ENCODE peak calls at places on chromosomes 4 and X, in seven cellular contexts. Z is H1, W is ovary, X is A549, Y is transverse colon, V is HepG2, P is K562. M is an unnamed sample.
A peak's percentile ranks its signal among the peaks of the same experiment; 100 is the strongest.

GRCh38 chr4:26330186-26330787 is 9.5 kb downstream of the RBPJ start:
- DNase-seq in Z (no peak), W (no peak), X (peak; percentile 55), Y (no peak), V (peak; percentile 64), P (peak; percentile 29), M (no peak)

GRCh38 chr4:126344472-126344871 is 1029.7 kb downstream of the FAT4 start:
- DNase-seq in Z (no peak), W (no peak), X (no peak), Y (no peak), V (no peak), P (no peak), M (no peak)

GRCh38 chr4:107866726-107867125 is 42.0 kb downstream of the SGMS2 start:
- DNase-seq in Z (no peak), W (no peak), X (no peak), Y (no peak), V (no peak), P (no peak), M (no peak)

GRCh38 chrX:8504451-8504850 is 39.8 kb downstream of the VCX3B start:
- DNase-seq in Z (no peak), W (no peak), X (peak; percentile 1), Y (no peak), V (no peak), P (no peak), M (no peak)

GRCh38 chrX:115030635-115031034 is 13.2 kb upstream of the IL13RA2 start:
- DNase-seq in Z (no peak), W (no peak), X (no peak), Y (peak; percentile 46), V (no peak), P (no peak), M (peak; percentile 27)

GRCh38 chr4:22091351-22091731 is 142.8 kb upstream of the KCNIP4 start:
- DNase-seq in Z (peak; percentile 7), W (no peak), X (no peak), Y (no peak), V (no peak), P (no peak), M (no peak)

GRCh38 chrX:12955882-12956703 is 18.8 kb upstream of the TMSB4X start:
- DNase-seq in Z (no peak), W (no peak), X (peak; percentile 50), Y (peak; percentile 69), V (peak; percentile 46), P (peak; percentile 42), M (peak; percentile 63)

GRCh38 chrX:109843963-109844751 is 111.1 kb upstream of the ACSL4 start:
- DNase-seq in Z (no peak), W (no peak), X (no peak), Y (no peak), V (no peak), P (no peak), M (no peak)

GRCh38 chrX:113539599-113540356 is 699.1 kb upstream of the AMOT start:
- DNase-seq in Z (no peak), W (no peak), X (no peak), Y (no peak), V (no peak), P (no peak), M (no peak)

GRCh38 chrX:123080065-123080464 is 104.0 kb upstream of the GRIA3 start:
- DNase-seq in Z (no peak), W (no peak), X (no peak), Y (no peak), V (no peak), P (no peak), M (no peak)

GRCh38 chr4:25523405-25523804 is 132.2 kb upstream of the SLC34A2 start:
- DNase-seq in Z (no peak), W (no peak), X (no peak), Y (no peak), V (peak; percentile 15), P (no peak), M (no peak)

GRCh38 chrX:105715746-105716145 is 106.6 kb upstream of the NRK start:
- DNase-seq in Z (no peak), W (no peak), X (no peak), Y (no peak), V (no peak), P (no peak), M (no peak)

GRCh38 chrX:63658920-63659319 is 126.1 kb downstream of the ARHGEF9 start:
- DNase-seq in Z (no peak), W (no peak), X (no peak), Y (no peak), V (no peak), P (no peak), M (no peak)

GRCh38 chr4:126907389-126907788 is 725.4 kb upstream of the INTU start:
- DNase-seq in Z (no peak), W (no peak), X (no peak), Y (no peak), V (no peak), P (no peak), M (no peak)

GRCh38 chr4:38860788-38861424 is 4.3 kb upstream of the TLR6 start:
- DNase-seq in Z (no peak), W (no peak), X (peak; percentile 70), Y (peak; percentile 67), V (peak; percentile 66), P (peak; percentile 76), M (peak; percentile 55)

GRCh38 chr4:2412534-2412884 is 5.9 kb downstream of the ZFYVE28 start:
- DNase-seq in Z (no peak), W (no peak), X (peak; percentile 50), Y (peak; percentile 83), V (no peak), P (no peak), M (peak; percentile 40)

GRCh38 chrX:110241816-110242215 is 76.1 kb downstream of the AMMECR1 start:
- DNase-seq in Z (no peak), W (peak; percentile 22), X (no peak), Y (peak; percentile 11), V (no peak), P (no peak), M (peak; percentile 64)

GRCh38 chr4:154711522-154711921 is 32.3 kb upstream of the LRAT start:
- DNase-seq in Z (no peak), W (no peak), X (no peak), Y (no peak), V (no peak), P (no peak), M (no peak)

GRCh38 chrX:6052111-6052745 is 176.4 kb downstream of the NLGN4X start:
- DNase-seq in Z (no peak), W (no peak), X (no peak), Y (no peak), V (no peak), P (no peak), M (no peak)

GRCh38 chrX:5681159-5681558 is 547.5 kb downstream of the NLGN4X start:
- DNase-seq in Z (no peak), W (no peak), X (no peak), Y (no peak), V (no peak), P (no peak), M (no peak)

GRCh38 chr4:39151120-39151713 is 31.1 kb upstream of the WDR19 start:
- DNase-seq in Z (no peak), W (no peak), X (no peak), Y (no peak), V (no peak), P (no peak), M (no peak)

DNA sequence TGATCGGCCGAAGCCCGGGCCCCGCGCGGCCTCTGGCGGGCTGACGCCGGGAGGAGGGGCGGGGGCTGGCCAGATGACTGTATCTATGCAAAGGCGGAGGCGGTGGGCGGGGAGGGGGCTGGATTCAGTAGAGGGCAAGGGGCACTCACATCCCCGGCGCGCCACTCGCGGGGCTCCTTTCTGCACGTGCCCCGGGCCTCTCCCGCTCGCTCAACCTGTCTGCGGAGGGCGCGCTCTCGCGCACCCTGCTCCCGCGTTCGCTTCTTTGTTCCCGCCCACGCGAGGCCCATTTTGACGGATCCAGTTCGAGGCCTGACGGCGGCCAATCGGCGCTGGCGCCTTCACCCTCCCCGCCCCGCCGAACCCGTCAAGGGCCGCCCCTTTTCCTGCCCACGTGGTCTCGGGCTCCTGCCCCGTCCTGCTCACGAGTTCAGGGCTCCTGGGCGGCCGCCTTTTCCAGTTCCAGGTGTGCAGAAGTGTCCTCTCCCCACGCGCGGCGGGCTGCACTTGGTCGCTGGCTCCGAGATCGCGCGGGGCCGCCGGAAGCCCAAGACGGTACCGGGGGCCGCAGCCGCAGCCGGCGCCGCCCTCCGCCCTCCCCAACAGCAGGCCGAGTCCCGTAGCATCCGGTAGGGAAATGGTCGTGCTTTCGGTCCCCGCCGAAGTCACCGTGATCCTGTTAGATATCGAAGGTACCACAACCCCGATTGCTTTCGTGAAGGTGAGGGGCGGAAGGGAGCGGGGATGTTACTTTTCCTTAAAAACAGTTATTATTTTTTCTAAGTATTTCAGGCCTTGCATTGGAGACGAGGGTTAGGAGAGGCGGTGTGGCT is at the start of the genes ENOPH1 and HNRNPDL:
- DNase-seq in Z (peak; percentile 92), W (peak; percentile 96), X (peak; percentile 95), Y (peak; percentile 96), V (peak; percentile 96), P (peak; percentile 93), M (peak; percentile 96)
- TF ChIP-seq CTCF in Z (no peak), W (no peak), X (no peak), Y (peak; percentile 36), V (peak; percentile 55), P (no peak), M (no peak)

DNA sequence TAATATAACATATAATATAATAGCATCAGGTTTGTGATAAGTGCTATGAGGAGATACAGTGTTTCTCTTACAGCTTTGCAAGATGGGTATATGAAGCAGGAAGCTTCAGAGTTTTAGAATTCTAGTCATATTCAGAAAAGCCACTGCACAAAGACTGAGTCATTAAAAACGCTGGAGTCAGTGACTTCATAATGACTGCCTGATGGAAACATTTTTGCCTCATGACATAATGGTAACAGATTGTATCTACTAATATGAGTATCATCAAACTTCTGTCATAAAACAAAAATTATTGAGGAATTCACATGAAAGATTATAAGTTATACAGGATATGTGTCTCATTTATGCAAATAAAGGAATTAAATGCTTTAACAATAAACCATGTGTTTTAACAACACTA is 46.8 kb downstream of the EPHA5 start:
- DNase-seq in Z (no peak), W (no peak), X (peak; percentile 13), Y (no peak), V (no peak), P (no peak), M (no peak)
- TF ChIP-seq EP300 in Z (no peak), W (no peak), X (no peak), Y (no peak), V (no peak), P (no peak), M (no peak)

GRCh38 chr4:5142726-5143125 is 91.4 kb downstream of the STK32B start:
- DNase-seq in Z (no peak), W (no peak), X (peak; percentile 58), Y (peak; percentile 21), V (peak; percentile 20), P (peak; percentile 33), M (peak; percentile 66)
- TF ChIP-seq CTCF in Z (peak; percentile 30), W (no peak), X (peak; percentile 51), Y (peak; percentile 14), V (peak; percentile 28), P (peak; percentile 51), M (peak; percentile 40)

DNA sequence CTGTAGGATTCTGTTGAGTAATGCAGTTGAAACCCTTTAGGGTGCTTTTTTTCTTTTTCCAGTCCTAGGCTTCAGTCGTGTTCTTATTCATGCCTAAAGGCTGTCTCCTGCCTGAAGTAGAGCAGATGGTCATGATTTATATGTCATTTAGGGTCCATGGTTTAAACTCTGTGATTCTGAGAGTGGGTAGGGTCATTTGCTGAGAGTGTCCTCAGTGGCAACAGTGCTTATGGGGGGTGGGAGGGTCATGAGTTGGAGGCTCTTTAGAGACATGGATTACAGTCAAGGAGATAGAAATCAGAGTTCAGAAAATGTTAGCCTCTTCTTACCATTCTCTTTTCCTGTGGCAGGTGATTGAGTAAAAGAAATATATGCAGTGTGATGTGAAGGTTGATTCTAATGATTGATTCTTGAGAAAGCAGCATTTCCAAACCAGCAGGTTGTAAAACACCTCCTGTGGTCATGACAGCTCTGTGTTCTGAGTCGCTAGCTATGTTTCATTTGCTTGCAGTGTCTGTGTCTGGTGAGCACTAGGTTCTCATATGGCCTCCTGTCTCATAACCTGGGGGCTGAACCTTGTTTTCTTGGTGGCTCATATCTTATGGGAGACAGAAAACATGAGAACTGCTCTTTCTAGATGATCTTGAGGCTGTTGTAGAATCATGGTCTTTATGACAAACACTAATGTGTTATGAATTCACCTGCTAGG is 60.5 kb downstream of the JADE1 start:
- DNase-seq in Z (no peak), W (no peak), X (no peak), Y (no peak), V (no peak), P (no peak), M (no peak)
- TF ChIP-seq EP300 in Z (no peak), W (no peak), X (no peak), Y (no peak), V (no peak), P (no peak), M (no peak)